ENCODE peak calls at places on chromosomes 6 and 20, in seven cellular contexts. A is mesenchymal stem cell, E is H9, W is IMR-90, S is neuronal stem cell, H is mesendoderm, D is H1. V is an unnamed sample.

GRCh38 chr20:57389695-57390603 is 1.2 kb upstream of the RBM38 start:
- DNase-seq in A (no peak), E (peak), W (no peak), S (peak), H (peak), D (peak), V (no peak)

GRCh38 chr6:157762636-157763035 is 60.4 kb upstream of the SNX9 start:
- DNase-seq in A (no peak), E (peak), W (no peak), S (no peak), H (peak), D (no peak), V (no peak)

GRCh38 chr6:140907235-140907634 is 1225.5 kb upstream of the GJE1 start:
- DNase-seq in A (no peak), E (no peak), W (no peak), S (no peak), H (no peak), D (no peak), V (no peak)

GRCh38 chr20:40286991-40287531 is 402.0 kb downstream of the MAFB start:
- DNase-seq in A (no peak), E (no peak), W (no peak), S (no peak), H (no peak), D (no peak), V (no peak)

GRCh38 chr6:138765896-138766487 is 7.6 kb upstream of the CCDC28A start:
- DNase-seq in A (peak), E (no peak), W (peak), S (no peak), H (peak), D (no peak), V (peak)

GRCh38 chr20:40777653-40778052 is 88.6 kb upstream of the MAFB start:
- DNase-seq in A (no peak), E (no peak), W (no peak), S (no peak), H (peak), D (no peak), V (no peak)

GRCh38 chr6:149210376-149210775 is 107.1 kb upstream of the TAB2 start:
- DNase-seq in A (peak), E (no peak), W (peak), S (no peak), H (no peak), D (no peak), V (no peak)

GRCh38 chr20:14337400-14338171 is at the start of gene FLRT3:
- DNase-seq in A (peak), E (peak), W (peak), S (peak), H (peak), D (peak), V (peak)

GRCh38 chr20:48898210-48898609 is 23.3 kb upstream of the ARFGEF2 start:
- DNase-seq in A (peak), E (no peak), W (peak), S (no peak), H (no peak), D (no peak), V (peak)

GRCh38 chr6:47303383-47303782 is 6.3 kb downstream of the TNFRSF21 start:
- DNase-seq in A (no peak), E (no peak), W (no peak), S (no peak), H (no peak), D (no peak), V (no peak)

GRCh38 chr6:3697609-3698008 is 53.9 kb downstream of the PXDC1 start:
- DNase-seq in A (peak), E (no peak), W (peak), S (no peak), H (no peak), D (no peak), V (no peak)

GRCh38 chr20:21388566-21388965 is 8.8 kb downstream of the NKX2-4 start:
- DNase-seq in A (no peak), E (no peak), W (no peak), S (no peak), H (no peak), D (no peak), V (no peak)

GRCh38 chr20:2771631-2772080 is 28.8 kb downstream of the CPXM1 start:
- DNase-seq in A (no peak), E (peak), W (peak), S (no peak), H (peak), D (no peak), V (no peak)

GRCh38 chr6:112367655-112368054 is 20.5 kb downstream of the RFPL4B start:
- DNase-seq in A (no peak), E (no peak), W (no peak), S (no peak), H (no peak), D (no peak), V (peak)

GRCh38 chr20:40370800-40371199 is 318.2 kb downstream of the MAFB start:
- DNase-seq in A (no peak), E (no peak), W (no peak), S (no peak), H (no peak), D (no peak), V (no peak)

GRCh38 chr6:74519172-74519571 is 686.7 kb downstream of the COL12A1 start:
- DNase-seq in A (peak), E (no peak), W (peak), S (no peak), H (no peak), D (no peak), V (no peak)

GRCh38 chr6:149861603-149862423 is 2.3 kb downstream of the LRP11 start:
- DNase-seq in A (peak), E (no peak), W (peak), S (no peak), H (no peak), D (no peak), V (no peak)

GRCh38 chr6:38175786-38176185 is 356.3 kb downstream of the ZFAND3 start:
- DNase-seq in A (no peak), E (no peak), W (no peak), S (no peak), H (no peak), D (no peak), V (no peak)

GRCh38 chr6:136761227-136761922 is 30.9 kb downstream of the MAP3K5 start:
- DNase-seq in A (peak), E (no peak), W (peak), S (no peak), H (no peak), D (no peak), V (no peak)

GRCh38 chr6:10759884-10760329 is 12.3 kb downstream of the TMEM14B start:
- DNase-seq in A (peak), E (no peak), W (peak), S (no peak), H (no peak), D (no peak), V (no peak)

GRCh38 chr20:23782366-23782983 is 31.7 kb upstream of the CST1 start:
- DNase-seq in A (peak), E (peak), W (peak), S (no peak), H (peak), D (peak), V (no peak)

GRCh38 chr6:167500961-167501360 is 176.1 kb downstream of the TTLL2 start:
- DNase-seq in A (no peak), E (no peak), W (no peak), S (no peak), H (no peak), D (no peak), V (no peak)
- H3K23ac ChIP-seq in A (no peak), E (no peak), W (no peak), S (no peak), H (no peak), D (no peak), V (no peak)

GRCh38 chr20:13290724-13291123 is 69.7 kb downstream of the ISM1 start:
- DNase-seq in A (no peak), E (no peak), W (no peak), S (no peak), H (no peak), D (no peak), V (no peak)
- H4K8ac ChIP-seq in A (no peak), E (no peak), W (no peak), S (no peak), H (no peak), D (no peak), V (no peak)

DNA sequence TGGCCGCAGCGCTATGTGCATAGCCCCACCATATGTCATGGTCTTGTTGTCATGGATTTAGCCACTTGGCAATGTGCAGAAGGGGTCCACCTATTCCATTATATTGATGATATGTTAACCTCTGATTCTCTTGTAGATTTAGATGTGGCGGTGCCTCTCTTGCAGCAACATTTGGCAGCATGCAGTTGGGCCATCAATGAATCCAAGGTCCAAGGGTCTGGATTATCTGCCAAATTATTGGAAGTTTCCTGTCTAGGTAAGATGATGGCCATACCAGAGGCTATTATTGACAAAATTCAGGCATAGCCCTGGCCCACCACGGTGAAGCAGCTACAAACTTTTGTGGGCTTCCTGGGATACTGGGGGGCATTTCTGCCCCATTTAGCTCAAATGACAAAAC is 31.4 kb downstream of the HDDC2 start:
- DNase-seq in A (no peak), E (no peak), W (no peak), S (no peak), H (no peak), D (no peak), V (no peak)
- H3K23ac ChIP-seq in A (no peak), E (no peak), W (no peak), S (no peak), H (no peak), D (no peak), V (no peak)

GRCh38 chr6:6599468-6599873 is 11.0 kb downstream of the LY86 start:
- DNase-seq in A (no peak), E (no peak), W (no peak), S (no peak), H (no peak), D (no peak), V (peak)
- H4K8ac ChIP-seq in A (no peak), E (no peak), W (no peak), S (no peak), H (no peak), D (no peak), V (no peak)

GRCh38 chr6:161961796-161962195 is 687.9 kb upstream of the AGPAT4 start:
- DNase-seq in A (no peak), E (no peak), W (no peak), S (no peak), H (no peak), D (no peak), V (no peak)

GRCh38 chr6:161956082-161956481 is 682.2 kb upstream of the AGPAT4 start:
- DNase-seq in A (no peak), E (no peak), W (no peak), S (no peak), H (no peak), D (no peak), V (no peak)

GRCh38 chr6:161963181-161963580 is 689.3 kb upstream of the AGPAT4 start:
- DNase-seq in A (no peak), E (no peak), W (no peak), S (no peak), H (no peak), D (no peak), V (no peak)

GRCh38 chr6:161961046-161961445 is 687.2 kb upstream of the AGPAT4 start:
- DNase-seq in A (no peak), E (no peak), W (no peak), S (no peak), H (no peak), D (no peak), V (no peak)

GRCh38 chr6:161959072-161959471 is 685.2 kb upstream of the AGPAT4 start:
- DNase-seq in A (no peak), E (no peak), W (no peak), S (no peak), H (no peak), D (no peak), V (no peak)
- H3K23ac ChIP-seq in A (no peak), E (no peak), W (no peak), S (no peak), H (no peak), D (no peak), V (no peak)

GRCh38 chr6:70310063-70310694 is 7.3 kb upstream of the COL9A1 start:
- DNase-seq in A (peak), E (no peak), W (peak), S (peak), H (peak), D (no peak), V (peak)
- H4K8ac ChIP-seq in A (no peak), E (no peak), W (no peak), S (no peak), H (no peak), D (no peak), V (no peak)

GRCh38 chr6:123759472-123759871 is 44.2 kb upstream of the NKAIN2 start:
- DNase-seq in A (no peak), E (no peak), W (no peak), S (no peak), H (no peak), D (no peak), V (no peak)
- H3K23ac ChIP-seq in A (no peak), E (no peak), W (no peak), S (no peak), H (no peak), D (no peak), V (no peak)

DNA sequence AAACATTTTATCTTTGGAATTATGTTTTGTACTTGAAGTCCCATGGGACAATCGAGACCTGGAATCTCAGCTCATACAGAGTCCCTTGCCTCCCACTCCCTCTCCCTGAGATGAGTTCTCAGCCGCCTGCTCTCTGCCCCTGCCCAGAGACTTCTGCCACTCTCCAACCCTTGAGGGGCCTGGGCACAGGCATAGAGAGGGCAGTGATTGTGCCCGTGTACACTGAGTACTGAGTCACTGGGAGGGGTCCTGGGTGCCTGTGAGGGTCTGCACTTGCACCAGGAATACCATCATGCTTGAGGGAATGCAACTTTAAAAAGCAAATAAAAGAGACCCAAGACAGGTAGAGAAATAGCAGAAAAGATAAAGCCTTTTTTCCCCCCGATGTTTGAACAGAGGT is 453.8 kb upstream of the HS3ST5 start:
- DNase-seq in A (no peak), E (no peak), W (no peak), S (no peak), H (no peak), D (no peak), V (no peak)
- H4K8ac ChIP-seq in A (no peak), E (no peak), W (no peak), S (no peak), H (no peak), D (no peak), V (no peak)

GRCh38 chr6:43149260-43149659 is 21.8 kb upstream of the SRF start:
- DNase-seq in A (no peak), E (no peak), W (peak), S (no peak), H (no peak), D (no peak), V (no peak)

GRCh38 chr6:43146228-43146627 is 24.8 kb upstream of the SRF start:
- DNase-seq in A (no peak), E (no peak), W (no peak), S (no peak), H (no peak), D (no peak), V (no peak)

GRCh38 chr6:43146709-43147108 is 24.4 kb upstream of the SRF start:
- DNase-seq in A (no peak), E (no peak), W (no peak), S (no peak), H (no peak), D (no peak), V (no peak)

GRCh38 chr6:43147289-43147688 is 23.8 kb upstream of the SRF start:
- DNase-seq in A (no peak), E (no peak), W (no peak), S (no peak), H (no peak), D (no peak), V (no peak)

GRCh38 chr6:43147691-43148477 is 23.2 kb upstream of the SRF start:
- DNase-seq in A (no peak), E (no peak), W (no peak), S (no peak), H (no peak), D (no peak), V (peak)
- H3K23ac ChIP-seq in A (no peak), E (no peak), W (no peak), S (no peak), H (no peak), D (no peak), V (no peak)

V was measured in trophoblast cell.